ENCODE peak calls at places on chromosomes 12 and 14, in four cellular contexts. One of them, this sample, is unnamed.

GRCh38 chr12:143964-144649 is 69.8 kb downstream of the SLC6A12 start:
- DNase-seq in K562: no peak
- DNase-seq in IMR-90: no peak
- DNase-seq in keratinocyte: no peak
- DNase-seq in this sample: no peak

GRCh38 chr14:20454645-20455354 is at the start of the genes APEX1 and OSGEP:
- DNase-seq in K562: peak; percentile 94
- DNase-seq in keratinocyte: peak; percentile 95
- DNase-seq in IMR-90: peak; percentile 99
- DNase-seq in this sample: peak; percentile 99

GRCh38 chr14:57136669-57137068 is 132.0 kb downstream of the EXOC5 start:
- DNase-seq in K562: no peak
- DNase-seq in IMR-90: no peak
- DNase-seq in keratinocyte: no peak
- DNase-seq in this sample: no peak

GRCh38 chr12:48296586-48297396 is 53.9 kb downstream of the ZNF641 start:
- DNase-seq in K562: peak; percentile 65
- DNase-seq in IMR-90: peak; percentile 55
- DNase-seq in keratinocyte: peak; percentile 42
- DNase-seq in this sample: peak; percentile 75

GRCh38 chr14:33675415-33676130 is 275.3 kb downstream of the EGLN3 start:
- DNase-seq in IMR-90: no peak
- DNase-seq in keratinocyte: no peak
- DNase-seq in K562: no peak
- DNase-seq in this sample: no peak

GRCh38 chr12:89160716-89161123 is 191.6 kb downstream of the DUSP6 start:
- DNase-seq in K562: no peak
- DNase-seq in IMR-90: peak; percentile 88
- DNase-seq in keratinocyte: no peak
- DNase-seq in this sample: peak; percentile 82

GRCh38 chr12:30792648-30793499 is 38.1 kb upstream of the CAPRIN2 start:
- DNase-seq in keratinocyte: no peak
- DNase-seq in IMR-90: peak; percentile 55
- DNase-seq in K562: no peak
- DNase-seq in this sample: peak; percentile 31

GRCh38 chr14:82642425-82642824 is 1108.8 kb upstream of the SEL1L start:
- DNase-seq in K562: peak; percentile 23
- DNase-seq in IMR-90: no peak
- DNase-seq in keratinocyte: no peak
- DNase-seq in this sample: no peak

GRCh38 chr14:91870890-91871289 is 3.6 kb upstream of the TC2N start:
- DNase-seq in K562: no peak
- DNase-seq in keratinocyte: no peak
- DNase-seq in IMR-90: no peak
- DNase-seq in this sample: no peak

GRCh38 chr12:24780969-24781368 is 167.9 kb downstream of the BCAT1 start:
- DNase-seq in keratinocyte: no peak
- DNase-seq in IMR-90: peak; percentile 44
- DNase-seq in K562: no peak
- DNase-seq in this sample: no peak

GRCh38 chr14:62373889-62374394 is 611.7 kb downstream of the SNAPC1 start:
- DNase-seq in keratinocyte: no peak
- DNase-seq in K562: no peak
- DNase-seq in IMR-90: peak; percentile 3
- DNase-seq in this sample: no peak

GRCh38 chr12:13022737-13023370 is 21.3 kb upstream of the FAM234B start:
- DNase-seq in IMR-90: peak; percentile 51
- DNase-seq in keratinocyte: no peak
- DNase-seq in K562: no peak
- DNase-seq in this sample: no peak

GRCh38 chr14:78005325-78005724 is 164.8 kb upstream of the NRXN3 start:
- DNase-seq in keratinocyte: no peak
- DNase-seq in IMR-90: no peak
- DNase-seq in K562: peak; percentile 20
- DNase-seq in this sample: no peak

GRCh38 chr12:56034586-56035332 is 7.0 kb upstream of the RPS26 start:
- DNase-seq in keratinocyte: no peak
- DNase-seq in IMR-90: no peak
- DNase-seq in K562: no peak
- DNase-seq in this sample: no peak

GRCh38 chr14:68894802-68895201 is 84.3 kb downstream of the ACTN1 start:
- DNase-seq in K562: no peak
- DNase-seq in keratinocyte: no peak
- DNase-seq in IMR-90: peak; percentile 76
- DNase-seq in this sample: peak; percentile 83

GRCh38 chr12:3020850-3021435 is 56.2 kb upstream of the TSPAN9 start:
- DNase-seq in K562: no peak
- DNase-seq in IMR-90: no peak
- DNase-seq in keratinocyte: no peak
- DNase-seq in this sample: no peak

GRCh38 chr14:90795744-90796143 is 20.5 kb downstream of the TTC7B start:
- DNase-seq in IMR-90: peak; percentile 93
- DNase-seq in keratinocyte: peak; percentile 38
- DNase-seq in K562: no peak
- DNase-seq in this sample: peak; percentile 92

GRCh38 chr12:111447571-111448265 is 42.0 kb downstream of the SH2B3 start:
- DNase-seq in K562: no peak
- DNase-seq in IMR-90: no peak
- DNase-seq in keratinocyte: no peak
- DNase-seq in this sample: no peak

GRCh38 chr12:64567570-64567969 is 42.7 kb upstream of the RASSF3 start:
- DNase-seq in keratinocyte: no peak
- DNase-seq in K562: no peak
- DNase-seq in IMR-90: no peak
- DNase-seq in this sample: no peak
- H2AFZ ChIP-seq in keratinocyte: no peak overlapping the region
- H2AFZ ChIP-seq in K562: peak overlapping the region; percentile 64
- H2AFZ ChIP-seq in IMR-90: peak overlapping the region; percentile 38
- H2AFZ ChIP-seq in this sample: no peak overlapping the region

DNA sequence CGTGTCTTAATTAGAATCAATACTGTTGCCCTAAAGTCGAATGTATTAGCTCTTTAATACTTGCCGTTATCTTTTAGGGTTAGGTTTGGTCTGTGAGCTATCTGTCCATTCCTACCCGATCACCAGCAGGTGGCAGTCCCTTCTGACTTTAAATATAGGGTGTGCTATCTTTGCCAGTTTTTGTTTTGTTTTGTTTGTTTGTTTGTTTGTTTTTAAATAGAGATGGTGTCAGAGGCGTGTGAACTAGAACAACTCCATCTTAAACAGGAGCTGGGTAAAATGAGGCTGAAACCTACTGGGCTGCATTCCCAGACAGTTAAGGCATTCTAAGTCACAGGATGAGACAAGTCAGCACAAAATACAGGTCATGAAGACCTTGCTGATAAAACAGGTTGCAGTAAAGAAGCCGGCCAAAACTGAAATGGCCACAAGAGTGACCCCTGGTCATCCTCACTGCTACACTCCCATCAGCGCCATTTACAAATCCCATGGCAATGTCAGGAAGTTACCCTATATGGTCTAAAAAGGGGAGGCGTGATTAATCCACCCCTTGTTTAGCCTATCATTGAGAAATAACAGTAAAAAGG is 1.5 kb downstream of the ATF1 start:
- DNase-seq in IMR-90: peak; percentile 56
- DNase-seq in K562: peak; percentile 38
- DNase-seq in keratinocyte: no peak
- DNase-seq in this sample: peak; percentile 64
- H3K9me1 ChIP-seq in IMR-90: peaks cover 3% of the 10 kb centered on the region
- H3K9me1 ChIP-seq in K562: no peaks in the 10 kb centered on the region
- H3K9me1 ChIP-seq in keratinocyte: no peaks in the 10 kb centered on the region
- H3K9me1 ChIP-seq in this sample: no peaks in the 10 kb centered on the region

GRCh38 chr12:45214739-45215418 is 1.0 kb upstream of the ANO6 start:
- DNase-seq in K562: no peak
- DNase-seq in keratinocyte: no peak
- DNase-seq in IMR-90: peak; percentile 38
- DNase-seq in this sample: peak; percentile 55
- H2AFZ ChIP-seq in K562: peak overlapping the region; percentile 97
- H2AFZ ChIP-seq in keratinocyte: peak overlapping the region; percentile 63
- H2AFZ ChIP-seq in IMR-90: peak overlapping the region; percentile 88
- H2AFZ ChIP-seq in this sample: peak overlapping the region; percentile 46

DNA sequence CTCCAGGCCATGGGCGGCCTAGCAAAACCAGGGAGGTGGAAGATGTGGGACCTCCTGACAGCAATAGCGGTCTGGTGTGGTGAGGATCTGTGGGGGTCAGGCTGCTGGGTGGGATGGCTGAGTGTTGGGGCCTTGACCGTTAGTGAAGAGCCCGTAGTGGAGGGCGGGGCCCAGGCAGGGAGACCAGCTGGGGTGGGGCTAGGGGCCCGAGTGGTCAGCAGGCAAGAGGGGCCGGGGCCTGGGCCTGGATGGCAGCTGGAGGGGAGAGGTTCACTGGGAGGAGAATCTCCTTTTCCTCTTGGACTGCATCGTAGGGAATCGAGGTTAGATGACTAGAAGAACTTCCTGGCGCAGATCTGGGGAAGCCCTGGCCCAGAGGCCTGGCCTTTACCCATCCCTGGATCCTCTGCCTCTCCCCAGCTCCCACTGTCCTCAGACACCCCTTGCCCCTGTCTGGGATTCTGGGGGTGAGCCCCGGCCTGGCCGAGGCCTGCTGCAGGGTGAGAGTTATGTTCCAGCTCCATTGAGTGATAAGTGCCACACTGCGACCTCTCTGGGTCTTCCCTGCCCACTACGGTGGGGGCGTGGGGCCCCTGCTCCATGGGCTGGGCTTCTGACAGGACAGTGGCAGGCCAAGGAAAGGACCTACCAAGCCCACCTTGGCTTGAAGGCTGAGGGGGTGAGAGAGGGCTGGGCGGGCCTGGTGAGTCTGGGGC is 47.1 kb downstream of the KRT80 start:
- DNase-seq in K562: no peak
- DNase-seq in IMR-90: no peak
- DNase-seq in keratinocyte: no peak
- DNase-seq in this sample: no peak
- H3K9me1 ChIP-seq in K562: no peaks in the 10 kb centered on the region
- H3K9me1 ChIP-seq in IMR-90: peaks cover 31% of the 10 kb centered on the region
- H3K9me1 ChIP-seq in keratinocyte: no peaks in the 10 kb centered on the region
- H3K9me1 ChIP-seq in this sample: no peaks in the 10 kb centered on the region

GRCh38 chr12:110115675-110116074 is 8.5 kb upstream of the IFT81 start:
- DNase-seq in keratinocyte: no peak
- DNase-seq in K562: no peak
- DNase-seq in IMR-90: no peak
- DNase-seq in this sample: no peak

GRCh38 chr12:110116623-110117022 is 7.5 kb upstream of the IFT81 start:
- DNase-seq in K562: no peak
- DNase-seq in keratinocyte: no peak
- DNase-seq in IMR-90: no peak
- DNase-seq in this sample: no peak

GRCh38 chr12:110112335-110112660 is 11.9 kb upstream of the IFT81 start:
- DNase-seq in keratinocyte: no peak
- DNase-seq in IMR-90: no peak
- DNase-seq in K562: no peak
- DNase-seq in this sample: no peak

GRCh38 chr12:110111476-110112334 is 12.5 kb upstream of the IFT81 start:
- DNase-seq in keratinocyte: no peak
- DNase-seq in K562: no peak
- DNase-seq in IMR-90: no peak
- DNase-seq in this sample: no peak

DNA sequence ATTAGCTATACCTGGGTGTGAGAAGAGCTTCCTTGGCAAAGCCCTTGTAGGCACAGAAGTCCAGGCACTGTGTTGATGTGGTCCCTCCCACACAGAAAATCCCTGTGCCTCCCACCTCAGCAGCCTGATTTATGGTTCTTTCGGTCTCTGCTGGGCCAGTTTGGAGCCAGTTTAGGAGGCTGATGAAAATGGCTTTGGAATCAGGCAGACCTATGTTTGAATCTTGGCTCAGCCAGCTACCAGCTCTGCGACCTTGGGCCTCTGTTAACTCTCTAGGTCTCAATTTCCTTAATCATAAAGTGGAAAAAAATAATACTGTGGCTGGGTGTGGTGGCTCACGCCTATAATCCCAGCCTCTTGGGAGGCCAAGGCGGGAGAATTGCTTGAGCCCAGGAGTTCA is 9.6 kb upstream of the IFT81 start:
- DNase-seq in keratinocyte: no peak
- DNase-seq in IMR-90: no peak
- DNase-seq in K562: no peak
- DNase-seq in this sample: no peak
- H2AFZ ChIP-seq in keratinocyte: no peak overlapping the region
- H2AFZ ChIP-seq in IMR-90: peak overlapping the region; percentile 62
- H2AFZ ChIP-seq in K562: no peak overlapping the region
- H2AFZ ChIP-seq in this sample: no peak overlapping the region

DNA sequence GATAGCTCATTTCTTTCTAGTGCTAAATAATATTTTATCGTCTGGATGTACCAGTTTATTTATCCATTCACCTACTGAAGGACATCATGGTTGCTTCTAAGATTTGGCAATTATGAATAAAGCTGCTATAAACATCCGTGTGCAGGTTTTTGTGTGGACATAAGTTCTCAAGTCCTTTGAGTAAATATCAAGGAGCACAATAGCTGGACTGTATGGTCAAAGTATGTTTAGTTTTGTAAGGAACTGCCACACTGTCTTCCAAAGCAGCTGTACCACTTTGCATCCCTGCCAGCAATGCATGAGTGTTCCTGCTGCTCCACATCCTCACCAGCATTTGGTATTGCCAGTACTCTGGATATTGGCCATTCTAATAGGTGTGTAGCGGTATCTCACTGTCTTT is 447.4 kb downstream of the MED13L start:
- DNase-seq in keratinocyte: no peak
- DNase-seq in IMR-90: no peak
- DNase-seq in K562: no peak
- DNase-seq in this sample: no peak
- H3K9me1 ChIP-seq in keratinocyte: no peaks in the 10 kb centered on the region
- H3K9me1 ChIP-seq in IMR-90: no peaks in the 10 kb centered on the region
- H3K9me1 ChIP-seq in K562: no peaks in the 10 kb centered on the region
- H3K9me1 ChIP-seq in this sample: no peaks in the 10 kb centered on the region

DNA sequence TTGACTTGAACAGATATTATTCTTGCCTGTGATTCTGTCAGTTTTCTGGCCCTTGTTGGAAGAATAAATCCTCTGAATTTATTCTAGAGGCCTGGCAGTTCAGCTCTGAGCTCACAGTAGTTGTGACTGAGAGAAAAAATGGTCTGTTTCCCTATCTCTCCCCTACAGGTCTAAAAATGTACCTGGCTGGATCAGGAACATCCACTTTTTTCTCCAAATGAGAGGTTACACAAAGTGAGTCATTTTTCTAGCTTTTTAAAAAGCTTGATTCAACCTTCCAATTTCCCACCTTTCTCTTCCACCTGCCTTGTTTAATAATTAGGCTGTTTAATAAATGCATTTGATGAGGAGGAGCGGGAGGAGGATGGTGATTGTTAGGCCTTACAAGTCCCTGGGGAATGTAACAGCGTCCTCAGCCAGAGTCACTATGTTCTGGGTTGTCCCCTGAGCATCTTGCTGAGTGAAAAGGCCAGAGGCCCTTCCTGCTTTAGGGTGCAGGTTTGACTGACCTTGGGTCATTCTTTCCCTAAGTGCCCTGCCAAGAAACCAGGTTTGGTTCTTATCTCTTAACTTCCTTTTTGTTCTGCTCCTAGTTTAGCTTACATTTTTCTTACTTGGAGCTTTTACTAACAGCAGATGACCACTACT is 91.7 kb upstream of the FUT8 start:
- DNase-seq in IMR-90: no peak
- DNase-seq in keratinocyte: no peak
- DNase-seq in K562: no peak
- DNase-seq in this sample: no peak
- H2AFZ ChIP-seq in IMR-90: no peak overlapping the region
- H2AFZ ChIP-seq in keratinocyte: no peak overlapping the region
- H2AFZ ChIP-seq in K562: peak overlapping the region; percentile 26
- H2AFZ ChIP-seq in this sample: no peak overlapping the region